ENCODE peak calls at places on chromosomes 2 and 18, in ten cellular contexts. W is CD4-positive, CD25-positive, alpha-beta regulatory T cell; J is psoas muscle; E is naive thymus-derived CD4-positive, alpha-beta T cell; Y is DND-41; L is activated naive CD4-positive, alpha-beta T cell treated with anti-CD3 and anti-CD28 coated beads, Interleukin-2, amount 50 U/mL, for 72 hours; O is right cardiac atrium; M is RWPE2; N is pancreas; B is K562. H is an unnamed sample.

GRCh38 chr18:48827321-48828200 is 123.2 kb downstream of the SMAD7 start:
- ATAC-seq in J (peak; percentile 78), L (no peak), E (no peak), Y (no peak), W (no peak), B (peak; percentile 57), M (peak; percentile 28), N (peak; percentile 58), O (peak; percentile 69), H (peak; percentile 41)

GRCh38 chr2:119338826-119339561 is 27.6 kb downstream of the C2orf76 start:
- ATAC-seq in W (peak; percentile 100), Y (peak; percentile 100), E (peak; percentile 98), B (peak; percentile 97), N (peak; percentile 75), O (peak; percentile 71), J (no peak), M (no peak), L (peak; percentile 31), H (no peak)

GRCh38 chr2:103161456-103162289 is 399.8 kb downstream of the TMEM182 start:
- ATAC-seq in B (peak; percentile 76), M (peak; percentile 62), O (peak; percentile 86), W (no peak), L (no peak), N (peak; percentile 85), Y (peak; percentile 65), E (no peak), J (no peak), H (no peak)

GRCh38 chr2:101895819-101896322 is 95.9 kb upstream of the IL1R2 start:
- ATAC-seq in L (no peak), B (no peak), E (no peak), J (no peak), Y (no peak), W (no peak), M (no peak), N (no peak), O (no peak), H (no peak)

GRCh38 chr2:70396589-70396988 is 94.7 kb upstream of the FAM136A start:
- ATAC-seq in M (no peak), L (no peak), J (peak; percentile 86), B (no peak), O (no peak), Y (no peak), W (no peak), E (no peak), N (no peak), H (no peak)

GRCh38 chr18:9434240-9434701 is 41.0 kb upstream of the RALBP1 start:
- ATAC-seq in B (no peak), O (peak; percentile 38), L (peak; percentile 52), N (no peak), M (no peak), J (no peak), W (no peak), E (no peak), Y (no peak), H (no peak)

GRCh38 chr2:8625399-8626283 is 56.2 kb upstream of the ID2 start:
- ATAC-seq in B (no peak), M (no peak), N (peak; percentile 64), L (no peak), W (no peak), O (no peak), J (no peak), E (no peak), Y (no peak), H (no peak)

GRCh38 chr2:134457765-134458202 is 203.9 kb downstream of the MGAT5 start:
- ATAC-seq in O (no peak), M (no peak), B (no peak), W (no peak), L (no peak), E (no peak), Y (no peak), N (peak; percentile 12), J (no peak), H (no peak)

GRCh38 chr18:49585781-49586663 is 24.2 kb downstream of the LIPG start:
- ATAC-seq in L (no peak), E (no peak), O (no peak), B (no peak), J (no peak), Y (no peak), W (no peak), M (no peak), N (no peak), H (no peak)

GRCh38 chr2:174634130-174635014 is 36.8 kb upstream of the WIPF1 start:
- ATAC-seq in J (peak; percentile 43), B (peak; percentile 82), L (peak; percentile 80), Y (peak; percentile 81), N (peak; percentile 62), E (peak; percentile 83), W (peak; percentile 76), M (no peak), O (peak; percentile 38), H (no peak)

GRCh38 chr2:38439226-38439612 is 62.1 kb upstream of the ATL2 start:
- ATAC-seq in W (no peak), J (no peak), O (no peak), M (no peak), B (no peak), Y (no peak), E (no peak), L (peak; percentile 49), N (peak; percentile 26), H (no peak)

GRCh38 chr2:3651686-3652516 is 6.1 kb upstream of the ALLC start:
- ATAC-seq in W (peak; percentile 74), Y (peak; percentile 79), E (peak; percentile 74), N (peak; percentile 69), L (peak; percentile 78), O (peak; percentile 60), J (peak; percentile 47), M (peak; percentile 13), B (no peak), H (peak; percentile 31)

H was measured in gastroesophageal sphincter.